ENCODE peak calls at places on chromosomes 6 and 20, in four cellular contexts. One of them, this sample, is unnamed.

GRCh38 chr6:152161501-152161900 is 354.0 kb downstream of the ESR1 start:
- DNase-seq in endothelial cell of umbilical vein: peak; percentile 65
- DNase-seq in right atrium auricular region: no peak
- DNase-seq in CD8-positive, alpha-beta T cell: no peak
- DNase-seq in this sample: peak; percentile 5

GRCh38 chr6:148146717-148147116 is 195.9 kb upstream of the SASH1 start:
- DNase-seq in endothelial cell of umbilical vein: peak; percentile 95
- DNase-seq in right atrium auricular region: no peak
- DNase-seq in CD8-positive, alpha-beta T cell: no peak
- DNase-seq in this sample: peak; percentile 83

GRCh38 chr20:58630063-58630462 is 21.0 kb upstream of the STX16 start:
- DNase-seq in endothelial cell of umbilical vein: peak; percentile 61
- DNase-seq in right atrium auricular region: no peak
- DNase-seq in CD8-positive, alpha-beta T cell: no peak
- DNase-seq in this sample: peak; percentile 72

GRCh38 chr6:30327232-30327746 is 562 bp downstream of the TRIM39 start:
- DNase-seq in endothelial cell of umbilical vein: no peak
- DNase-seq in right atrium auricular region: no peak
- DNase-seq in CD8-positive, alpha-beta T cell: peak; percentile 75
- DNase-seq in this sample: peak; percentile 64

GRCh38 chr6:97697450-97697849 is 414.4 kb upstream of the MMS22L start:
- DNase-seq in endothelial cell of umbilical vein: no peak
- DNase-seq in right atrium auricular region: no peak
- DNase-seq in CD8-positive, alpha-beta T cell: no peak
- DNase-seq in this sample: peak; percentile 66

GRCh38 chr6:124960757-124961467 is 1.3 kb upstream of the RNF217 start:
- DNase-seq in endothelial cell of umbilical vein: peak; percentile 69
- DNase-seq in right atrium auricular region: no peak
- DNase-seq in CD8-positive, alpha-beta T cell: no peak
- DNase-seq in this sample: peak; percentile 33

GRCh38 chr20:33465536-33466302 is 22.2 kb upstream of the SNTA1 start:
- DNase-seq in endothelial cell of umbilical vein: no peak
- DNase-seq in right atrium auricular region: no peak
- DNase-seq in CD8-positive, alpha-beta T cell: no peak
- DNase-seq in this sample: no peak

GRCh38 chr6:73694711-73695411 is 1.1 kb upstream of the CD109 start:
- DNase-seq in endothelial cell of umbilical vein: peak; percentile 83
- DNase-seq in right atrium auricular region: no peak
- DNase-seq in CD8-positive, alpha-beta T cell: no peak
- DNase-seq in this sample: peak; percentile 62

GRCh38 chr6:92160226-92160625 is 1259.1 kb downstream of the EPHA7 start:
- DNase-seq in endothelial cell of umbilical vein: no peak
- DNase-seq in right atrium auricular region: no peak
- DNase-seq in CD8-positive, alpha-beta T cell: no peak
- DNase-seq in this sample: no peak

GRCh38 chr20:13238001-13238653 is 17.1 kb downstream of the ISM1 start:
- DNase-seq in endothelial cell of umbilical vein: no peak
- DNase-seq in right atrium auricular region: no peak
- DNase-seq in CD8-positive, alpha-beta T cell: no peak
- DNase-seq in this sample: no peak

GRCh38 chr6:71038966-71039365 is 82.1 kb upstream of the B3GAT2 start:
- DNase-seq in endothelial cell of umbilical vein: no peak
- DNase-seq in right atrium auricular region: no peak
- DNase-seq in CD8-positive, alpha-beta T cell: no peak
- DNase-seq in this sample: no peak

GRCh38 chr6:10621847-10622246 is 72.6 kb downstream of the C6orf52 start:
- DNase-seq in endothelial cell of umbilical vein: no peak
- DNase-seq in right atrium auricular region: no peak
- DNase-seq in CD8-positive, alpha-beta T cell: no peak
- DNase-seq in this sample: no peak

GRCh38 chr20:45322952-45323383 is 14.9 kb upstream of the MATN4 start:
- DNase-seq in endothelial cell of umbilical vein: peak; percentile 41
- DNase-seq in right atrium auricular region: peak; percentile 78
- DNase-seq in CD8-positive, alpha-beta T cell: no peak
- DNase-seq in this sample: no peak

GRCh38 chr20:17611290-17611539 is 41.3 kb downstream of the DSTN start:
- DNase-seq in endothelial cell of umbilical vein: no peak
- DNase-seq in right atrium auricular region: no peak
- DNase-seq in CD8-positive, alpha-beta T cell: no peak
- DNase-seq in this sample: peak; percentile 51

DNA sequence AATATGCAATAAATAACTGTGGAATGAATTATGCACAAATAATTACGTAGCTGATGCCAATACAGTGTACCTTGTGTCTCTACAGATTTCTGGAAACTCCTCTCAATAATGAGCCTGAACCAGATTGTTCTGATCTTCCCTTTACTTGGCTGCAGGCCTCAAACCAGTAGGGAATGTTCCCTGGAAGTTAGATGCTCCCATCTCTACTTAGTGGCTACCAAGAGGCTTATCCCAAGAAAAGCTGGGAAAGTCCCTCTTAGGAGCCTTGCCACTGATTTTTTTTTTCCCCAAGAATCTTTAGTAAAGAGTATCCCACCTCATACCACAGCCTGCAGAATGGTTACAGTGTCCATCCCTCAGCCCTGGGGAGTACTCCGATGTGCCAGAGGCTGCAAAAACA is 702.1 kb downstream of the RFPL4B start:
- DNase-seq in endothelial cell of umbilical vein: no peak
- DNase-seq in right atrium auricular region: no peak
- DNase-seq in CD8-positive, alpha-beta T cell: no peak
- DNase-seq in this sample: no peak
- H3K4me1 ChIP-seq in endothelial cell of umbilical vein: peaks cover 29% of the 10 kb centered on the region
- H3K4me1 ChIP-seq in right atrium auricular region: no peaks in the 10 kb centered on the region
- H3K4me1 ChIP-seq in CD8-positive, alpha-beta T cell: no peaks in the 10 kb centered on the region
- H3K4me1 ChIP-seq in this sample: peaks cover 9% of the 10 kb centered on the region

DNA sequence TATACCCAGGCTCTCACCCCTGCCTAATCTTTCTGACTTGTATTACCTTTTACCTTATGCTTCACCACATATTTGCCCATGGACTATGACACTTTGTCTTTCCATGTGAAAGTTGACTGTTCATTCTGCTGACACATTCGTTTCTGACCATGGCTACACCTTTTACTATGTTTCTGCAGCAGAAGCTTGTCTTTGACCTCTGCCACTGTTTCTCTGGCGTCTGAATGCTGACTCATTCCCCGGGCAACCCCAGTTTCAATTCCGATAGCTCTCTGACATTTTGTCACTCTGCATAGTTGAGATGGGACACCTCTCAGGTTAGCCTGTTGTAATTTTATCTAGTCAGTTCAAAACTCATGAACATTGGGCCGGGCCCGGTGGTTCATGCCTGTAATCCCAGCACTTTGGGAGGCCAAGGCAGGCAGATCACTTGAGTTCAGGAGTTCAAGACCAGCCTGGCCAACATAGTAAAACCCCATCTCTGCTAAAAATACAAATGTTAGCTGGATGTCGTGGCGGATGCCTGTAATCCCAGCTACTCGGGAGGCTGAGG is 50.7 kb downstream of the SLC26A8 start:
- DNase-seq in endothelial cell of umbilical vein: no peak
- DNase-seq in right atrium auricular region: no peak
- DNase-seq in CD8-positive, alpha-beta T cell: no peak
- DNase-seq in this sample: no peak
- H3K27ac ChIP-seq in endothelial cell of umbilical vein: no peak overlapping the region
- H3K27ac ChIP-seq in right atrium auricular region: no peak overlapping the region
- H3K27ac ChIP-seq in CD8-positive, alpha-beta T cell: no peak overlapping the region
- H3K27ac ChIP-seq in this sample: no peak overlapping the region

GRCh38 chr20:37474386-37474785 is 46.7 kb upstream of the NNAT start:
- DNase-seq in endothelial cell of umbilical vein: no peak
- DNase-seq in right atrium auricular region: no peak
- DNase-seq in CD8-positive, alpha-beta T cell: no peak
- DNase-seq in this sample: no peak
- H3K4me1 ChIP-seq in endothelial cell of umbilical vein: no peaks in the 10 kb centered on the region
- H3K4me1 ChIP-seq in right atrium auricular region: no peaks in the 10 kb centered on the region
- H3K4me1 ChIP-seq in CD8-positive, alpha-beta T cell: no peaks in the 10 kb centered on the region
- H3K4me1 ChIP-seq in this sample: no peaks in the 10 kb centered on the region

DNA sequence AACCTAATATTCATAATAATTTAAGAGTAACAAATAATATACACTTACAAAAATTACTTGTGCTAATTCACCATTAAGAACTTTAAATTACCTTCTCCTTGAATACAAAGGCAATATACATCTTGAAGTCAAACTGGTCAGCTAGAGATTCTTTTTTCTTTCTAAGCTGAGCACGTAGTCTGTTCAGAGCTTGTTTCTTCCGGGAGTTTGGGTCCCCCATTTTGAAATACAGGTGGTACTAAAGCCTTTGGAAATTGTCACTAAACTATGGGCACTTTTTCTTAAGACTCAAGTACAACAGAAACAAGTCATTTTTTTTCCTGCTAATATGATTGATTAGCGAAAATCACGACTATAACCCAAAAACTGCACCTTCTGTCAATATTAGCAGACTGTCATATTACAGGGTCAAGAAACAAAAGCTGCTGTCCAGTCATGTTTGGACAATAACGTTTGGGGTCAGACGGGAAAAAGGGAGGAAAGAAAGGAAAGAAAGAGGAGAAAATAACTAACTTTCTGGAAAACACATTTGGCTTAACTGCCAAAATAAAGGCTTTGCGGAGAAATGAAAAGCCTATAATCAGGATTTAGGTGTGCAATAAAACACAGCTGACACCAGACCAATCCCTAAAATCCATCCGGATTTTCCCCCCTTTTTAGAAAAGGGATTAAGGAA is 367 bp downstream of the C6orf62 start:
- DNase-seq in endothelial cell of umbilical vein: peak; percentile 21
- DNase-seq in right atrium auricular region: no peak
- DNase-seq in CD8-positive, alpha-beta T cell: no peak
- DNase-seq in this sample: no peak
- H3K27ac ChIP-seq in endothelial cell of umbilical vein: peak overlapping the region; percentile 80
- H3K27ac ChIP-seq in right atrium auricular region: peak overlapping the region; percentile 100
- H3K27ac ChIP-seq in CD8-positive, alpha-beta T cell: peak overlapping the region; percentile 56
- H3K27ac ChIP-seq in this sample: peak overlapping the region; percentile 90

GRCh38 chr6:139152088-139152891 is 17.4 kb downstream of the HECA start:
- DNase-seq in endothelial cell of umbilical vein: peak; percentile 21
- DNase-seq in right atrium auricular region: no peak
- DNase-seq in CD8-positive, alpha-beta T cell: no peak
- DNase-seq in this sample: no peak

GRCh38 chr6:139152892-139153271 is 18.0 kb downstream of the HECA start:
- DNase-seq in endothelial cell of umbilical vein: no peak
- DNase-seq in right atrium auricular region: no peak
- DNase-seq in CD8-positive, alpha-beta T cell: no peak
- DNase-seq in this sample: no peak

GRCh38 chr6:139149383-139149782 is 14.5 kb downstream of the HECA start:
- DNase-seq in endothelial cell of umbilical vein: no peak
- DNase-seq in right atrium auricular region: no peak
- DNase-seq in CD8-positive, alpha-beta T cell: no peak
- DNase-seq in this sample: no peak

GRCh38 chr6:139150915-139151314 is 16.0 kb downstream of the HECA start:
- DNase-seq in endothelial cell of umbilical vein: no peak
- DNase-seq in right atrium auricular region: no peak
- DNase-seq in CD8-positive, alpha-beta T cell: no peak
- DNase-seq in this sample: peak; percentile 84

DNA sequence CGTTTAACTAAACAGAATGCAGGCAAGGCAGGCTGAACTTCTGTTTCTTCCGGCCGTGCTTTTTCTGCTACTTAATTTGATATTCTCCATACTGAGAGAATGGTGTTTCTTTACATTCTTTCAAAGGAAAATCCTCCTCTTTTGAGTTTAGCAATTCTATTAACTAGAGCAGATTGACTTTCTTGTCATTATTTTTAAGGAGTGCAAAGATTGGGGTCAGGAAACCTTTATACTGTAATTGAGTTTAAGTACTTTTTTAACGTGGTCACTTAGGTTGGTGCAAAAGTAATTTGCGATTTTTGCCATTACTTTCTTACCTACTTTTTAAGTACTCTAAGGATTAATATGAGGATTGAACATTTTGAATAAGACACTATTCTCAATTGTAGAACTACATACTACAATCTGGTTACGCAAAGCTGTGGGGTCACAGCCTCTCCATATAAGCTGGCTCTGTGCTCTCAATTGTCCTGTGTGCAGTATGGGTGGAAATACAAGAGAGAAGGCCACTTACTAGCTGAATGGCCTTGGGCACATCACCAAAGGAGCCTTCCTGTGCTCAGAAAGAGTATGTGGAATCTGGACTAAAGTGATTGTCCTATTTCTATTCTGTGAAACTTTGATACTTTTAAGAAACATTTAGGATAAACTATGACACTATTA is 16.7 kb downstream of the HECA start:
- DNase-seq in endothelial cell of umbilical vein: no peak
- DNase-seq in right atrium auricular region: no peak
- DNase-seq in CD8-positive, alpha-beta T cell: no peak
- DNase-seq in this sample: no peak
- H3K4me1 ChIP-seq in endothelial cell of umbilical vein: peaks cover 6% of the 10 kb centered on the region
- H3K4me1 ChIP-seq in right atrium auricular region: peaks cover 3% of the 10 kb centered on the region
- H3K4me1 ChIP-seq in CD8-positive, alpha-beta T cell: peaks cover 86% of the 10 kb centered on the region
- H3K4me1 ChIP-seq in this sample: peaks cover 39% of the 10 kb centered on the region

DNA sequence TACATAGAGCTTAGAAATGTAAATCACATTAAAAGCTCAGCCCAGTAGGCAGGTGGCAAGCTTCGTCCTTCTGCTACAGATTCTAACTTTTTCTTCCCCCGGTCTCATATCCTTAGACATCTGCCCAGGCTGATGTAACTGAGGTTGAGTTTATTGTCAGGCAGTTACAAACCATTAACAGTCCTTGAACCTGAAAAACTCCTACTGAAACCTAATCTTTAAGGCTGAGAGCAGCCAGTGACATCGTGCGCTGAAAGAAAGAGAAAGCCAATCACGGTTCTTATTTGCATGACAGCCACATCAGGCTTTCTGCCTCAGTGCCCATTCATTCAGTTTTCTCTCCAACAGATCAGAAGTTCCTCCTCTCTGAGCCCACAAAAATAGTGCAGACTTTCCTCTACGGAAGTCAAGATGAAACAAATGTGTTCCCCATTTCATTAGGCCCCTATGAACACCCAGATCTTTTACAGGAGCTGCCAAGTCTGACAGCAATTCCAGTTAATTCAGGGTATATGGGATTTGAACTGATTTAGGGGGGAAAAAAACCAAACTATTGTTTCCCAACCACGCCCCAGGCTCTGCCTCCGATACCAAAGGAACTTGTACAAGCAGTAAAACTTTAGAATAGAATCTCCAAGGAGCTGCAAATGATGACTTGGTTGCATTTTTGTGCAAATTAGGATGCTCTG is at the start of gene NHSL1:
- DNase-seq in endothelial cell of umbilical vein: no peak
- DNase-seq in right atrium auricular region: no peak
- DNase-seq in CD8-positive, alpha-beta T cell: no peak
- DNase-seq in this sample: peak; percentile 66
- H3K27ac ChIP-seq in endothelial cell of umbilical vein: no peak within 1 kb of the TSS
- H3K27ac ChIP-seq in right atrium auricular region: no peak within 1 kb of the TSS
- H3K27ac ChIP-seq in CD8-positive, alpha-beta T cell: no peak within 1 kb of the TSS
- H3K27ac ChIP-seq in this sample: peak within 1 kb of the TSS; percentile 58

DNA sequence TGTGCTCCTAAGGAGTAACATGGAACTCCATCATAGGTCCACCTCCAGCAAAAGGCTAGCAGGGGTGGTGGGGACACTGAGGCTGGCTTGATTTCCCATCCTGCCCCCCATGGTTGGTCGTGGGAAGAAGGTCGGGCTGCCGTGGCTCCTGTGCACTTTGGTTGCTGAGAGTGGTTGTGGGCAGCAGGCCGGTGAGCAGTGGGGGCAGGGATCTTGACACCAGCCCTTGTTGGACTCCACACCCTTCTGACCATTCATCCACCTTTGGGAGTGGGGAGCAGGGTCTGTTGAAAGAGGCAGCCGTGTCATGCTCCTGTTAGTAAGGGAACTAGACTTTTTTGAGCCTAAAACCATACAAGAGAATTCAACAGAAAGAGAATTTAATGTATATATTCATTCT is 175.2 kb downstream of the ARID1B start:
- DNase-seq in endothelial cell of umbilical vein: no peak
- DNase-seq in right atrium auricular region: no peak
- DNase-seq in CD8-positive, alpha-beta T cell: no peak
- DNase-seq in this sample: no peak
- H3K4me1 ChIP-seq in endothelial cell of umbilical vein: peaks cover 42% of the 10 kb centered on the region
- H3K4me1 ChIP-seq in right atrium auricular region: no peaks in the 10 kb centered on the region
- H3K4me1 ChIP-seq in CD8-positive, alpha-beta T cell: peaks cover 30% of the 10 kb centered on the region
- H3K4me1 ChIP-seq in this sample: peaks cover 45% of the 10 kb centered on the region

This sample was measured in foreskin keratinocyte.